ENCODE peak calls at places on chromosome 3, in four cellular contexts. V is GM12878, Z is K562, J is HepG2. K is an unnamed sample.

GRCh38 chr3:172260381-172260780 is 187.9 kb downstream of the GHSR start:
- DNase-seq in Z (no peak), J (no peak), V (no peak), K (no peak)

GRCh38 chr3:143119974-143120715 is 574 bp downstream of the CHST2 start:
- DNase-seq in Z (peak), J (no peak), V (no peak), K (peak)

GRCh38 chr3:150951923-150952322 is 20.6 kb downstream of the CLRN1 start:
- DNase-seq in V (no peak), J (no peak), Z (peak), K (no peak)

GRCh38 chr3:63877737-63878393 is 14.2 kb downstream of the ATXN7 start:
- DNase-seq in V (no peak), J (no peak), Z (no peak), K (no peak)

GRCh38 chr3:188230962-188231361 is 77.0 kb downstream of the LPP start:
- DNase-seq in Z (no peak), V (no peak), J (no peak), K (no peak)

GRCh38 chr3:128133273-128133883 is 9.8 kb upstream of the RUVBL1 start:
- DNase-seq in V (no peak), Z (no peak), J (peak), K (no peak)

GRCh38 chr3:5295191-5295690 is 107.7 kb downstream of the EDEM1 start:
- DNase-seq in J (no peak), Z (no peak), V (no peak), K (no peak)

GRCh38 chr3:42852443-42852842 is 23.2 kb downstream of the CYP8B1 start:
- DNase-seq in Z (peak), V (no peak), J (no peak), K (no peak)

GRCh38 chr3:119700269-119700919 is 2.4 kb upstream of the CFAP91 start:
- DNase-seq in Z (no peak), J (peak), V (peak), K (no peak)

GRCh38 chr3:120473389-120473788 is 22.6 kb upstream of the FSTL1 start:
- DNase-seq in V (no peak), Z (no peak), J (no peak), K (no peak)

GRCh38 chr3:182609575-182610156 is 183.6 kb upstream of the ATP11B start:
- DNase-seq in V (no peak), Z (no peak), J (no peak), K (peak)

GRCh38 chr3:25663324-25664065 is 1.2 kb downstream of the TOP2B start:
- DNase-seq in Z (peak), J (peak), V (no peak), K (peak)

GRCh38 chr3:106204160-106204868 is 335.5 kb upstream of the CBLB start:
- DNase-seq in V (no peak), J (no peak), Z (no peak), K (no peak)

GRCh38 chr3:119831941-119832371 is 50.1 kb downstream of the NR1I2 start:
- DNase-seq in J (no peak), V (no peak), Z (no peak), K (no peak)

GRCh38 chr3:13420051-13420816 is at the start of gene NUP210:
- DNase-seq in V (no peak), Z (peak), J (peak), K (peak)

GRCh38 chr3:115436767-115437301 is 186.5 kb upstream of the GAP43 start:
- DNase-seq in V (no peak), Z (no peak), J (peak), K (no peak)

GRCh38 chr3:61530355-61530754 is 31.0 kb upstream of the PTPRG start:
- DNase-seq in Z (peak), V (no peak), J (peak), K (peak)

GRCh38 chr3:89280822-89281365 is 173.5 kb downstream of the EPHA3 start:
- DNase-seq in V (no peak), J (no peak), Z (no peak), K (no peak)

GRCh38 chr3:127159547-127159946 is 33.4 kb upstream of the PRR23E start:
- DNase-seq in Z (no peak), J (no peak), V (no peak), K (no peak)

GRCh38 chr3:114218006-114218405 is 19.4 kb downstream of the ZNF80 start:
- DNase-seq in Z (no peak), J (no peak), V (no peak), K (no peak)

GRCh38 chr3:168002786-168003368 is 92.8 kb downstream of the GOLIM4 start:
- DNase-seq in J (no peak), Z (peak), V (no peak), K (no peak)

GRCh38 chr3:114557791-114558190 is 264.0 kb downstream of the TIGIT start:
- DNase-seq in V (no peak), Z (no peak), J (no peak), K (no peak)

GRCh38 chr3:157501863-157502262 is 1.4 kb downstream of the VEPH1 start:
- DNase-seq in J (no peak), Z (no peak), V (no peak), K (no peak)

GRCh38 chr3:122774564-122774963 is 19.1 kb downstream of the HSPBAP1 start:
- DNase-seq in J (no peak), Z (no peak), V (no peak), K (no peak)

GRCh38 chr3:42020681-42021307 is 58.9 kb upstream of the ULK4 start:
- DNase-seq in V (no peak), Z (no peak), J (no peak), K (no peak)

GRCh38 chr3:173501941-173502489 is 104.5 kb downstream of the NLGN1 start:
- DNase-seq in J (no peak), Z (no peak), V (no peak), K (no peak)

GRCh38 chr3:178532414-178532813 is 3.8 kb upstream of the KCNMB2 start:
- DNase-seq in Z (no peak), J (no peak), V (no peak), K (no peak)

GRCh38 chr3:147413712-147414325 is 4.7 kb downstream of the ZIC1 start:
- DNase-seq in Z (no peak), J (no peak), V (no peak), K (no peak)
- TF ChIP-seq FOXK2 in Z (no peak), J (no peak), V (no peak), K (no peak)

GRCh38 chr3:85337895-85338294 is 379.1 kb downstream of the CADM2 start:
- DNase-seq in V (no peak), J (no peak), Z (no peak), K (no peak)

GRCh38 chr3:85342915-85343314 is 384.1 kb downstream of the CADM2 start:
- DNase-seq in J (peak), V (no peak), Z (peak), K (peak)
- TF ChIP-seq FOXM1 in J (no peak), V (no peak), Z (no peak), K (no peak)

GRCh38 chr3:195251336-195252065 is 19.5 kb downstream of the XXYLT1 start:
- DNase-seq in V (no peak), J (no peak), Z (no peak), K (no peak)
- TF ChIP-seq FOXK2 in V (no peak), J (no peak), Z (no peak), K (no peak)

DNA sequence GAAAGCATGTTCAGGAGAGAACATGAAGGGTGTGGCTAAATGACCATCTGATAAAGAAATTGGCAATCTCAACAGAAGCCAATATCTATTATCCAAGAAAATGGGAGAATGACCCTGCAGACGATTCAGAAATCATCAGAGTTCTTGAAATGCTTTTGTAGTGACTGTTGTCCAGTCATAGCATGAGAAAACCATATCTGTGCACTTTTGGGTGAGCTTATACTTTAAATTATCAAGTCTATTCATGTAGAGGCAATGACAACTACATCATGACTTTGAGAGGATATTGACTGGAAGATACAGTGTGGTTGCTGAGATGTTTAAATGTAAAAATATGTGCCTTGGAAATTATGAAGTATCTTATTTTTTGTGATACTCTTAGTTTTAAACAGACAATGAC is 57.6 kb upstream of the AZI2 start:
- DNase-seq in J (no peak), V (no peak), Z (no peak), K (no peak)
- TF ChIP-seq FOXM1 in J (no peak), V (no peak), Z (no peak), K (no peak)

DNA sequence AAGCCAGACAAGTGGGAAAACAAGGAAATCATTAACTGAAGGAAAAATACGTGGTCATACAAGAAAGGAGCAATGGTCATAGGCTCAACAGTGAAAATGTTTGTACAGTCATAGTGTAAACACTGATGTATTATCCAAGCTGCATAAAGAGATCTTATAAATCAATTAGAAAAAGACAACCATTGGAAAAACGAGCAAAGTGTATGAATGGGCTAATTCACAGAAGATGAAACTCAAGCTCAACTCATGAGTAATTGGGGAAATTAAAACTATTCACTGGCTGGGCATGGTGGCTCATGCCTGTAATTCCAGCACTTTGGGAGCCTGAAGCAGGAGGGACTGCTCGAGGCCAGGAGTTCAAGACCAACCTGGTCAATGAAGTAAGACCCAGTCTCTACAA is 6.4 kb upstream of the IGF2BP2 start:
- DNase-seq in V (no peak), J (no peak), Z (no peak), K (no peak)
- TF ChIP-seq FOXK2 in V (no peak), J (no peak), Z (no peak), K (no peak)

DNA sequence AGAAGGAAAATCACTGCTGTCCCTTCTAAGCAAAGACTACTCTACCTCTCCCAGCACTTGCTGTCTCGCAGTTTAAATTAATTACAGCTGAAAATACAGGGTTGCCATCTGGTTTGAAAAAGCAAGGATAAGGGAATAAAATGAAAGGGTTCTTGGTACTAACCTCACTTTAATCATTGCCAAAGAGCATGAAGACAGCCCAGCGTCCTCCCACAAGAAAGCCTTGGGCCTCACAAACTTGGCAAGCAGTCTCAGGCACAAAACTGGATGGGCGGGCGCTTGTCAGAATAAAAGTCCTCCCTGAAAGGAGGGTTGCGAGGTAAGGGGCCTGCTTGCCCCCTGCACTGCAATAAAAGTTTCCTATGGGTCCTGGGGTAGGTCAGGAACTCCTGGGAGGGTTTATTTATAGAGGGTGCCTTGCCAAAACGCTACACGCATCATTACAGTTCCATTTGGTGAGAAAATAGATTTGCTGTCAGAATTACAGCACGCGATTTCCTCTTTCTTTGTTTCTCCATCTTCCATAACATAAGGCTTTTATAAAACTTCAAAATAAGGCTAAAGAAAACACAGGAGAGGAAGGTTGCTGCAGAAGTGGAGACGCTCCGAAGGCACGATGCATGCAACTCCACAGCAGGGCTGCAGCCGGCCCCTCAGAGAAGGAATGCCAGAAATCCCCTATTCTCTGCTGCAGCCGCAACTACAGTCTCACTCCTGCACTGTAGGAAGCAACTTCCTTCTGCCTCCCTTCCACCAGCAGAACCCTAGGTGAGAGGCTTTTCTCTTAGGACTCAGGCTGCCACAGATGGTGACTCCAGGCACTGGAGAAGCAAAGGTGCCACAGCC is 61.4 kb downstream of the VGLL4 start:
- DNase-seq in J (no peak), Z (no peak), V (no peak), K (peak)
- TF ChIP-seq FOXM1 in J (no peak), Z (no peak), V (no peak), K (peak)

GRCh38 chr3:27333843-27334242 is 35.3 kb downstream of the NEK10 start:
- DNase-seq in J (no peak), V (no peak), Z (no peak), K (no peak)
- TF ChIP-seq FOXK2 in J (no peak), V (no peak), Z (no peak), K (no peak)

GRCh38 chr3:27484002-27484844 is at the start of gene SLC4A7:
- DNase-seq in Z (peak), V (peak), J (peak), K (peak)

GRCh38 chr3:27485853-27486252 is 1.7 kb upstream of the SLC4A7 start:
- DNase-seq in J (no peak), V (no peak), Z (no peak), K (no peak)

GRCh38 chr3:27486328-27486727 is 2.1 kb upstream of the SLC4A7 start:
- DNase-seq in J (no peak), Z (no peak), V (no peak), K (no peak)

GRCh38 chr3:27479816-27480543 is 4.2 kb downstream of the SLC4A7 start:
- DNase-seq in Z (no peak), V (no peak), J (no peak), K (no peak)

DNA sequence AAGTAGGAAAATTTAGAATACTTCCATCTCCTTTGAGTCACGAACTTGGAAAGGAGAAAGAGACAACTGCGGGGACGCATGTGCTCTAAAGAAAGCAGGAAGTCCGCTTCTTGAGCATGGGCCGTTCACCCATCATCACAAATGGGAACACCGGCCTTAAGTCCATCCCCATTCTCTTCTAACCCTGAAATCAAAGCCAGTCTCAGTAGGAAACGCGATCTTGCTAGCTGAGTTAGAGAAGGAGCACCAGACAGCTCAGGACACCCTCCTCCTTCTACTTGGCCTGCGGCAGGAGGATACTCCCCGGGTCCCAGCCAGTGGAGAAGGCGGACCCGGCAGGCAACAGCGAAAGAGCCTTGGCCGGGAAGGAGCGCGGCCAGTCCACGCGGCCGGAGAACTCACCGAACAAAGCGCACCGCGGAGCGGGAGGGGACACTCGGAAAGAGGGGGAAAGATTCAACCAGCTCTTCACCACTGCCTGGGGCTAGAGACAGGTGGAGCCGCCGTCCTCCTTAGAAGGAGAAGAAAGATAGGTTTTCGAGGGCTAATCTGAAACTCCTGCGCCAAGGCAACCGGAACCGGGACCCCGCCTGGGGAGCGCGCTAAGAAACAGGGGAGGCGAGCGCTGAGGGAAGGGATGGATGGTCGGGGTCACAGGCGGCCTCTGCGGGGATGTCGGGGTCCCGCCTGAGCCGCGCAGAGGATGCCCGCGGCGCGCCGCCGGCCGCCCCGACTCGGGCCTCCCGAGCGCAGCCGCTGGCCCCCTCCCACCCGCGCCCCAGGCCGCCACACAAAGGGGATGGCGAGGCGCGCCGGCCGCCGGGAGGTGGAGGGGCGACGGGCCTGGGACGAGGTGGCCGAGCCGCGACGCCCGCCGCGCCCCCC is 825 bp downstream of the SLC4A7 start:
- DNase-seq in V (peak), J (peak), Z (peak), K (peak)
- TF ChIP-seq FOXM1 in V (no peak), J (no peak), Z (no peak), K (no peak)

GRCh38 chr3:124559650-124560405 is 170.4 kb upstream of the UMPS start:
- DNase-seq in V (no peak), Z (peak), J (peak), K (peak)
- TF ChIP-seq FOXK2 in V (no peak), Z (no peak), J (no peak), K (no peak)

K was measured in HEK293T.